ENCODE peak calls at places on chromosomes 5 and 9, in seven cellular contexts. One of them, this sample, is unnamed.
A peak's percentile ranks its signal among the peaks of the same experiment; 100 is the strongest.

GRCh38 chr5:1005362-1005851 is 3.2 kb upstream of the NKD2 start:
- DNase-seq in hepatocyte: no peak
- DNase-seq in PC-9: no peak
- DNase-seq in A549: no peak
- DNase-seq in omental fat pad: peak; percentile 8
- DNase-seq in adrenal gland: no peak
- DNase-seq in transverse colon: no peak
- DNase-seq in this sample: no peak

GRCh38 chr9:76893395-76893932 is 12.4 kb downstream of the PRUNE2 start:
- DNase-seq in hepatocyte: no peak
- DNase-seq in PC-9: no peak
- DNase-seq in A549: no peak
- DNase-seq in omental fat pad: no peak
- DNase-seq in adrenal gland: no peak
- DNase-seq in transverse colon: no peak
- DNase-seq in this sample: no peak

GRCh38 chr5:53376853-53377252 is 103.6 kb upstream of the FST start:
- DNase-seq in hepatocyte: no peak
- DNase-seq in PC-9: no peak
- DNase-seq in A549: no peak
- DNase-seq in omental fat pad: no peak
- DNase-seq in adrenal gland: no peak
- DNase-seq in transverse colon: no peak
- DNase-seq in this sample: no peak

GRCh38 chr9:20382460-20383071 is 239.7 kb downstream of the MLLT3 start:
- DNase-seq in hepatocyte: no peak
- DNase-seq in PC-9: no peak
- DNase-seq in A549: no peak
- DNase-seq in omental fat pad: no peak
- DNase-seq in adrenal gland: no peak
- DNase-seq in transverse colon: no peak
- DNase-seq in this sample: no peak

GRCh38 chr5:138461343-138462125 is 3.7 kb upstream of the EGR1 start:
- DNase-seq in hepatocyte: peak; percentile 42
- DNase-seq in PC-9: no peak
- DNase-seq in A549: no peak
- DNase-seq in omental fat pad: peak; percentile 38
- DNase-seq in adrenal gland: peak; percentile 55
- DNase-seq in transverse colon: no peak
- DNase-seq in this sample: no peak

GRCh38 chr5:144864113-144864512 is 693.4 kb downstream of the KCTD16 start:
- DNase-seq in hepatocyte: no peak
- DNase-seq in PC-9: no peak
- DNase-seq in A549: no peak
- DNase-seq in omental fat pad: no peak
- DNase-seq in adrenal gland: no peak
- DNase-seq in transverse colon: no peak
- DNase-seq in this sample: no peak

GRCh38 chr5:174623438-174624019 is 100.9 kb upstream of the MSX2 start:
- DNase-seq in hepatocyte: no peak
- DNase-seq in PC-9: no peak
- DNase-seq in A549: no peak
- DNase-seq in omental fat pad: no peak
- DNase-seq in adrenal gland: no peak
- DNase-seq in transverse colon: no peak
- DNase-seq in this sample: no peak

GRCh38 chr5:27708579-27708978 is 670.2 kb upstream of the CDH9 start:
- DNase-seq in hepatocyte: peak; percentile 14
- DNase-seq in PC-9: no peak
- DNase-seq in A549: peak; percentile 14
- DNase-seq in omental fat pad: no peak
- DNase-seq in adrenal gland: peak; percentile 9
- DNase-seq in transverse colon: no peak
- DNase-seq in this sample: no peak

GRCh38 chr5:93782978-93783377 is 41.6 kb upstream of the POU5F2 start:
- DNase-seq in hepatocyte: no peak
- DNase-seq in PC-9: no peak
- DNase-seq in A549: no peak
- DNase-seq in omental fat pad: no peak
- DNase-seq in adrenal gland: no peak
- DNase-seq in transverse colon: no peak
- DNase-seq in this sample: no peak

GRCh38 chr5:148915224-148915803 is 88.9 kb downstream of the ADRB2 start:
- DNase-seq in hepatocyte: no peak
- DNase-seq in PC-9: no peak
- DNase-seq in A549: no peak
- DNase-seq in omental fat pad: no peak
- DNase-seq in adrenal gland: no peak
- DNase-seq in transverse colon: no peak
- DNase-seq in this sample: no peak

GRCh38 chr5:134549714-134550113 is 24.2 kb downstream of the JADE2 start:
- DNase-seq in hepatocyte: no peak
- DNase-seq in PC-9: no peak
- DNase-seq in A549: no peak
- DNase-seq in omental fat pad: no peak
- DNase-seq in adrenal gland: no peak
- DNase-seq in transverse colon: no peak
- DNase-seq in this sample: no peak

GRCh38 chr5:148499461-148499860 is 115.7 kb downstream of the FBXO38 start:
- DNase-seq in hepatocyte: no peak
- DNase-seq in PC-9: no peak
- DNase-seq in A549: no peak
- DNase-seq in omental fat pad: no peak
- DNase-seq in adrenal gland: no peak
- DNase-seq in transverse colon: no peak
- DNase-seq in this sample: no peak

GRCh38 chr5:176870110-176870591 is 29.0 kb downstream of the HK3 start:
- DNase-seq in hepatocyte: peak; percentile 57
- DNase-seq in PC-9: peak; percentile 27
- DNase-seq in A549: peak; percentile 85
- DNase-seq in omental fat pad: no peak
- DNase-seq in adrenal gland: peak; percentile 76
- DNase-seq in transverse colon: peak; percentile 12
- DNase-seq in this sample: no peak

GRCh38 chr9:117555964-117556629 is 141.2 kb upstream of the ASTN2 start:
- DNase-seq in hepatocyte: peak; percentile 79
- DNase-seq in PC-9: peak; percentile 28
- DNase-seq in A549: peak; percentile 17
- DNase-seq in omental fat pad: no peak
- DNase-seq in adrenal gland: peak; percentile 33
- DNase-seq in transverse colon: peak; percentile 71
- DNase-seq in this sample: no peak

GRCh38 chr9:94805585-94805984 is 79.1 kb downstream of the AOPEP start:
- DNase-seq in hepatocyte: peak; percentile 66
- DNase-seq in PC-9: peak; percentile 69
- DNase-seq in A549: peak; percentile 82
- DNase-seq in omental fat pad: no peak
- DNase-seq in adrenal gland: no peak
- DNase-seq in transverse colon: peak; percentile 53
- DNase-seq in this sample: no peak

GRCh38 chr9:107141967-107142366 is 141.1 kb upstream of the RAD23B start:
- DNase-seq in hepatocyte: peak; percentile 28
- DNase-seq in PC-9: no peak
- DNase-seq in A549: no peak
- DNase-seq in omental fat pad: no peak
- DNase-seq in adrenal gland: no peak
- DNase-seq in transverse colon: no peak
- DNase-seq in this sample: no peak

GRCh38 chr5:180201051-180201987 is 7.7 kb downstream of the RASGEF1C start:
- DNase-seq in hepatocyte: peak; percentile 44
- DNase-seq in PC-9: peak; percentile 21
- DNase-seq in A549: peak; percentile 35
- DNase-seq in omental fat pad: no peak
- DNase-seq in adrenal gland: no peak
- DNase-seq in transverse colon: no peak
- DNase-seq in this sample: peak; percentile 94

GRCh38 chr5:139654875-139655491 is 6.8 kb downstream of the CXXC5 start:
- DNase-seq in hepatocyte: no peak
- DNase-seq in PC-9: no peak
- DNase-seq in A549: no peak
- DNase-seq in omental fat pad: no peak
- DNase-seq in adrenal gland: no peak
- DNase-seq in transverse colon: no peak
- DNase-seq in this sample: no peak

GRCh38 chr5:89267764-89268163 is 384.8 kb upstream of the MEF2C start:
- DNase-seq in hepatocyte: no peak
- DNase-seq in PC-9: no peak
- DNase-seq in A549: no peak
- DNase-seq in omental fat pad: no peak
- DNase-seq in adrenal gland: no peak
- DNase-seq in transverse colon: no peak
- DNase-seq in this sample: no peak

GRCh38 chr5:56012281-56012963 is 17.7 kb upstream of the IL6ST start:
- DNase-seq in hepatocyte: no peak
- DNase-seq in PC-9: no peak
- DNase-seq in A549: no peak
- DNase-seq in omental fat pad: no peak
- DNase-seq in adrenal gland: peak; percentile 16
- DNase-seq in transverse colon: peak; percentile 20
- DNase-seq in this sample: no peak

GRCh38 chr5:126003309-126003708 is 419.9 kb upstream of the GRAMD2B start:
- DNase-seq in hepatocyte: peak; percentile 30
- DNase-seq in PC-9: no peak
- DNase-seq in A549: no peak
- DNase-seq in omental fat pad: no peak
- DNase-seq in adrenal gland: peak; percentile 12
- DNase-seq in transverse colon: no peak
- DNase-seq in this sample: no peak

GRCh38 chr5:174186096-174186495 is 140.6 kb downstream of the NSG2 start:
- DNase-seq in hepatocyte: no peak
- DNase-seq in PC-9: no peak
- DNase-seq in A549: no peak
- DNase-seq in omental fat pad: no peak
- DNase-seq in adrenal gland: no peak
- DNase-seq in transverse colon: no peak
- DNase-seq in this sample: no peak

GRCh38 chr5:31854625-31855526 is 215.9 kb downstream of the PDZD2 start:
- DNase-seq in hepatocyte: peak; percentile 58
- DNase-seq in PC-9: no peak
- DNase-seq in A549: peak; percentile 42
- DNase-seq in omental fat pad: peak; percentile 40
- DNase-seq in adrenal gland: peak; percentile 15
- DNase-seq in transverse colon: no peak
- DNase-seq in this sample: peak; percentile 81
- TF ChIP-seq CTCF in hepatocyte: peak; percentile 38
- TF ChIP-seq CTCF in PC-9: no peak
- TF ChIP-seq CTCF in A549: peak; percentile 45
- TF ChIP-seq CTCF in omental fat pad: no peak
- TF ChIP-seq CTCF in adrenal gland: no peak
- TF ChIP-seq CTCF in transverse colon: no peak
- TF ChIP-seq CTCF in this sample: peak; percentile 44

DNA sequence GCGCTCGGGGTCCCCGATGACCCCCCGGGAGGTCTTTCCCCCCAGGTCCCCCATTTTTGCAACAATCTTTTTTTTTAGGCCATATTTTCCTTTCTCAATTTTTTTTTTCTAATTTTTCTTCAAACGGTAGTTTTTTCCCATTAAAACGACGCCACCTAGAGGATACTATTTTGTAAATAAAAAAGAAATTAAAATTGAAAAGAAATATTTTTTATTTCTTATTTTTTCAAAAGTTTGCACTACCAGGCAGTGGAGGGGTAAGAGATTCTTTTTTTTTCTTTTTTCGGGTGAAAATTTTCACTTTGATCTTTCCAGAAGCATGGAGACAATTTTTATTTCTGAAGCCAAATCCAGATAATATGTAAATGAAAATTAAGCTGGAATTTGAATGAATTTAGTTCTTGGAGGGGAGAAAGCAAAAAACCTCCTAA is 712 bp downstream of the ZNF618 start:
- DNase-seq in hepatocyte: peak; percentile 52
- DNase-seq in PC-9: peak; percentile 17
- DNase-seq in A549: no peak
- DNase-seq in omental fat pad: no peak
- DNase-seq in adrenal gland: no peak
- DNase-seq in transverse colon: no peak
- DNase-seq in this sample: no peak
- TF ChIP-seq CTCF in hepatocyte: peak; percentile 76
- TF ChIP-seq CTCF in PC-9: peak; percentile 63
- TF ChIP-seq CTCF in A549: peak; percentile 71
- TF ChIP-seq CTCF in omental fat pad: no peak
- TF ChIP-seq CTCF in adrenal gland: peak; percentile 21
- TF ChIP-seq CTCF in transverse colon: peak; percentile 44
- TF ChIP-seq CTCF in this sample: peak; percentile 39

GRCh38 chr5:13217636-13218035 is 726.9 kb downstream of the DNAH5 start:
- DNase-seq in hepatocyte: no peak
- DNase-seq in PC-9: no peak
- DNase-seq in A549: no peak
- DNase-seq in omental fat pad: no peak
- DNase-seq in adrenal gland: no peak
- DNase-seq in transverse colon: no peak
- DNase-seq in this sample: no peak

GRCh38 chr5:13214182-13214581 is 730.3 kb downstream of the DNAH5 start:
- DNase-seq in hepatocyte: no peak
- DNase-seq in PC-9: no peak
- DNase-seq in A549: no peak
- DNase-seq in omental fat pad: no peak
- DNase-seq in adrenal gland: no peak
- DNase-seq in transverse colon: no peak
- DNase-seq in this sample: no peak

GRCh38 chr5:13215370-13215769 is 729.1 kb downstream of the DNAH5 start:
- DNase-seq in hepatocyte: no peak
- DNase-seq in PC-9: no peak
- DNase-seq in A549: no peak
- DNase-seq in omental fat pad: no peak
- DNase-seq in adrenal gland: no peak
- DNase-seq in transverse colon: no peak
- DNase-seq in this sample: no peak

GRCh38 chr5:13215806-13216205 is 728.7 kb downstream of the DNAH5 start:
- DNase-seq in hepatocyte: no peak
- DNase-seq in PC-9: no peak
- DNase-seq in A549: no peak
- DNase-seq in omental fat pad: no peak
- DNase-seq in adrenal gland: no peak
- DNase-seq in transverse colon: no peak
- DNase-seq in this sample: no peak

DNA sequence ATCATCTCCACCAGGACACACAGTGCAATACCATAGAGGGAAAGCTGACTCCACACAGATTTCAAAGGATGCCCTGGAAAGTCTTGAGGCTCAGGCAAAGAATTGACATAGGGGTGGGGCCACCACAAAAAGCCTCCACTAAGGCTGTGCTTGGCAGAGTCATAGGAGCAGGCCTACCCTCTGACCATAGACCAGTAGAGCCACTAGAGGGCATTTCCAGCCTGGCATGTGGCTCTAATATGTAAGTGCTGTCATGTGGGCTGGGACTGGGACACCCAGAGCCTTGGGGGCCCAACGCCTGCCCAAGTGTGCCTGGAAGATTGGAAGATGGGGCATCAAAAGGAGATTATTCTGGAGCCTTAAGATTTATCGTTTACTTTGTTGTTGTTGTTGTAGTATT is 726.0 kb downstream of the DNAH5 start:
- DNase-seq in hepatocyte: peak; percentile 6
- DNase-seq in PC-9: peak; percentile 10
- DNase-seq in A549: peak; percentile 1
- DNase-seq in omental fat pad: no peak
- DNase-seq in adrenal gland: no peak
- DNase-seq in transverse colon: no peak
- DNase-seq in this sample: no peak
- TF ChIP-seq CTCF in hepatocyte: peak; percentile 19
- TF ChIP-seq CTCF in PC-9: no peak
- TF ChIP-seq CTCF in A549: no peak
- TF ChIP-seq CTCF in omental fat pad: no peak
- TF ChIP-seq CTCF in adrenal gland: peak; percentile 20
- TF ChIP-seq CTCF in transverse colon: no peak
- TF ChIP-seq CTCF in this sample: no peak

GRCh38 chr5:36363101-36363500 is 61.4 kb upstream of the RANBP3L start:
- DNase-seq in hepatocyte: no peak
- DNase-seq in PC-9: no peak
- DNase-seq in A549: peak; percentile 6
- DNase-seq in omental fat pad: no peak
- DNase-seq in adrenal gland: no peak
- DNase-seq in transverse colon: no peak
- DNase-seq in this sample: no peak
- TF ChIP-seq CTCF in hepatocyte: no peak
- TF ChIP-seq CTCF in PC-9: no peak
- TF ChIP-seq CTCF in A549: no peak
- TF ChIP-seq CTCF in omental fat pad: no peak
- TF ChIP-seq CTCF in adrenal gland: no peak
- TF ChIP-seq CTCF in transverse colon: no peak
- TF ChIP-seq CTCF in this sample: no peak